ENCODE peak calls at places on chromosomes 5 and 9, in six cellular contexts. H, R, V, C, P and U are unnamed samples.

GRCh38 chr5:531101-531748 is 7.0 kb upstream of the SLC9A3 start:
- DNase-seq in H (no peak), R (peak; percentile 56), V (no peak), C (peak; percentile 33), P (no peak), U (no peak)

GRCh38 chr5:17189381-17190036 is 27.9 kb upstream of the BASP1 start:
- DNase-seq in H (peak; percentile 6), R (peak; percentile 85), V (peak; percentile 83), C (peak; percentile 77), P (peak; percentile 80), U (peak; percentile 23)

GRCh38 chr9:97804059-97804365 is 49.0 kb upstream of the FOXE1 start:
- DNase-seq in H (no peak), R (no peak), V (no peak), C (no peak), P (no peak), U (no peak)

GRCh38 chr5:150309898-150310269 is 7.2 kb upstream of the ARSI start:
- DNase-seq in H (no peak), R (no peak), V (no peak), C (no peak), P (no peak), U (no peak)

GRCh38 chr9:127763918-127764384 is 14.5 kb downstream of the SH2D3C start:
- DNase-seq in H (no peak), R (no peak), V (peak; percentile 58), C (no peak), P (peak; percentile 51), U (peak; percentile 81)

GRCh38 chr5:66828551-66829421 is 232.6 kb downstream of the MAST4 start:
- DNase-seq in H (peak; percentile 36), R (peak; percentile 84), V (no peak), C (peak; percentile 3), P (peak; percentile 58), U (peak; percentile 20)

GRCh38 chr5:74822288-74822687 is 43.9 kb downstream of the FAM169A start:
- DNase-seq in H (no peak), R (no peak), V (no peak), C (no peak), P (peak; percentile 67), U (no peak)

GRCh38 chr9:32351845-32352244 is 32.6 kb upstream of the ACO1 start:
- DNase-seq in H (no peak), R (no peak), V (peak; percentile 24), C (no peak), P (peak; percentile 25), U (no peak)

GRCh38 chr5:117054808-117055398 is 480.3 kb upstream of the SEMA6A start:
- DNase-seq in H (no peak), R (no peak), V (no peak), C (peak; percentile 65), P (no peak), U (no peak)

GRCh38 chr5:10564838-10565784 is 1.2 kb downstream of the ANKRD33B start:
- DNase-seq in H (no peak), R (peak; percentile 83), V (no peak), C (no peak), P (peak; percentile 30), U (no peak)

GRCh38 chr5:159956074-159956473 is 39.8 kb downstream of the ADRA1B start:
- DNase-seq in H (no peak), R (no peak), V (no peak), C (no peak), P (no peak), U (no peak)

GRCh38 chr5:172714491-172715420 is 56.2 kb downstream of the DUSP1 start:
- DNase-seq in H (peak; percentile 35), R (peak; percentile 95), V (peak; percentile 99), C (peak; percentile 19), P (peak; percentile 86), U (peak; percentile 83)

GRCh38 chr5:102750435-102750834 is 4.7 kb upstream of the PAM start:
- DNase-seq in H (no peak), R (no peak), V (no peak), C (no peak), P (no peak), U (no peak)

GRCh38 chr5:124613273-124613953 is 133.0 kb downstream of the ZNF608 start:
- DNase-seq in H (no peak), R (no peak), V (no peak), C (no peak), P (no peak), U (no peak)

GRCh38 chr5:37619353-37619752 is 220.5 kb downstream of the GDNF start:
- DNase-seq in H (no peak), R (no peak), V (no peak), C (no peak), P (peak; percentile 5), U (peak; percentile 12)

GRCh38 chr5:151319334-151319733 is 15.8 kb upstream of the SLC36A3 start:
- DNase-seq in H (no peak), R (no peak), V (peak; percentile 31), C (no peak), P (peak; percentile 34), U (no peak)

GRCh38 chr5:28430565-28431178 is 1392.3 kb upstream of the CDH9 start:
- DNase-seq in H (no peak), R (no peak), V (peak; percentile 6), C (no peak), P (no peak), U (peak; percentile 37)

GRCh38 chr5:160508780-160509361 is 87.2 kb downstream of the PTTG1 start:
- DNase-seq in H (peak; percentile 28), R (no peak), V (peak; percentile 78), C (peak; percentile 15), P (peak; percentile 78), U (peak; percentile 76)

GRCh38 chr9:128504485-128505413 is at the start of gene GLE1:
- DNase-seq in H (peak; percentile 97), R (peak; percentile 99), V (peak; percentile 94), C (peak; percentile 92), P (peak; percentile 90), U (peak; percentile 97)

GRCh38 chr9:33180526-33181184 is 13.5 kb upstream of the B4GALT1 start:
- DNase-seq in H (no peak), R (no peak), V (no peak), C (no peak), P (peak; percentile 52), U (no peak)